ENCODE peak calls at places on chromosomes 1 and 21, in ten cellular contexts. One of them, this sample, is unnamed.

GRCh38 chr1:87061742-87062156 is 147.3 kb downstream of the HS2ST1 start:
- DNase-seq in nucleus accumbens: no peak
- DNase-seq in stimulated activated naive CD8-positive, alpha-beta T cell treated with anti-CD3 and anti-CD28 coated beads, Interleukin-15, Interleukin-2, amounts not matched to agents 100 U/mL and 50 U/mL, for 24 hours: no peak
- DNase-seq in NCI-H510A treated with DMSO at 0.1 percent for 48 hours: no peak
- DNase-seq in A549: no peak
- DNase-seq in fibroblast of the conjunctiva: peak
- DNase-seq in stimulated activated CD4-positive, alpha-beta T cell treated with anti-CD3 and anti-CD28 coated beads, Interleukin-12 subunit alpha, Interleukin-12 subunit beta, amount 100 ng/mL, for 4 hours: no peak
- DNase-seq in C1 segment of cervical spinal cord: no peak
- DNase-seq in activated CD8-positive, alpha-beta memory T cell treated with anti-CD3 and anti-CD28 coated beads, Interleukin-2, amount 50 U/mL, for 48 hours: no peak
- DNase-seq in MG63: no peak
- DNase-seq in this sample: no peak

GRCh38 chr1:7432102-7432895 is 338.8 kb upstream of the VAMP3 start:
- DNase-seq in nucleus accumbens: no peak
- DNase-seq in stimulated activated naive CD8-positive, alpha-beta T cell treated with anti-CD3 and anti-CD28 coated beads, Interleukin-15, Interleukin-2, amounts not matched to agents 100 U/mL and 50 U/mL, for 24 hours: no peak
- DNase-seq in NCI-H510A treated with DMSO at 0.1 percent for 48 hours: peak
- DNase-seq in A549: no peak
- DNase-seq in fibroblast of the conjunctiva: no peak
- DNase-seq in stimulated activated CD4-positive, alpha-beta T cell treated with anti-CD3 and anti-CD28 coated beads, Interleukin-12 subunit alpha, Interleukin-12 subunit beta, amount 100 ng/mL, for 4 hours: no peak
- DNase-seq in C1 segment of cervical spinal cord: no peak
- DNase-seq in activated CD8-positive, alpha-beta memory T cell treated with anti-CD3 and anti-CD28 coated beads, Interleukin-2, amount 50 U/mL, for 48 hours: no peak
- DNase-seq in MG63: no peak
- DNase-seq in this sample: no peak

GRCh38 chr1:26350343-26350700 is 3.6 kb downstream of the CRYBG2 start:
- DNase-seq in nucleus accumbens: no peak
- DNase-seq in stimulated activated naive CD8-positive, alpha-beta T cell treated with anti-CD3 and anti-CD28 coated beads, Interleukin-15, Interleukin-2, amounts not matched to agents 100 U/mL and 50 U/mL, for 24 hours: no peak
- DNase-seq in NCI-H510A treated with DMSO at 0.1 percent for 48 hours: no peak
- DNase-seq in A549: no peak
- DNase-seq in fibroblast of the conjunctiva: no peak
- DNase-seq in stimulated activated CD4-positive, alpha-beta T cell treated with anti-CD3 and anti-CD28 coated beads, Interleukin-12 subunit alpha, Interleukin-12 subunit beta, amount 100 ng/mL, for 4 hours: no peak
- DNase-seq in C1 segment of cervical spinal cord: no peak
- DNase-seq in activated CD8-positive, alpha-beta memory T cell treated with anti-CD3 and anti-CD28 coated beads, Interleukin-2, amount 50 U/mL, for 48 hours: no peak
- DNase-seq in MG63: no peak
- DNase-seq in this sample: no peak

GRCh38 chr1:77834771-77835334 is 53.6 kb upstream of the NEXN start:
- DNase-seq in nucleus accumbens: no peak
- DNase-seq in stimulated activated naive CD8-positive, alpha-beta T cell treated with anti-CD3 and anti-CD28 coated beads, Interleukin-15, Interleukin-2, amounts not matched to agents 100 U/mL and 50 U/mL, for 24 hours: no peak
- DNase-seq in NCI-H510A treated with DMSO at 0.1 percent for 48 hours: peak
- DNase-seq in A549: peak
- DNase-seq in fibroblast of the conjunctiva: peak
- DNase-seq in stimulated activated CD4-positive, alpha-beta T cell treated with anti-CD3 and anti-CD28 coated beads, Interleukin-12 subunit alpha, Interleukin-12 subunit beta, amount 100 ng/mL, for 4 hours: no peak
- DNase-seq in C1 segment of cervical spinal cord: no peak
- DNase-seq in activated CD8-positive, alpha-beta memory T cell treated with anti-CD3 and anti-CD28 coated beads, Interleukin-2, amount 50 U/mL, for 48 hours: no peak
- DNase-seq in MG63: peak
- DNase-seq in this sample: peak

GRCh38 chr1:194624833-194625232 is 1438.4 kb upstream of the B3GALT2 start:
- DNase-seq in nucleus accumbens: no peak
- DNase-seq in stimulated activated naive CD8-positive, alpha-beta T cell treated with anti-CD3 and anti-CD28 coated beads, Interleukin-15, Interleukin-2, amounts not matched to agents 100 U/mL and 50 U/mL, for 24 hours: no peak
- DNase-seq in NCI-H510A treated with DMSO at 0.1 percent for 48 hours: no peak
- DNase-seq in A549: no peak
- DNase-seq in fibroblast of the conjunctiva: no peak
- DNase-seq in stimulated activated CD4-positive, alpha-beta T cell treated with anti-CD3 and anti-CD28 coated beads, Interleukin-12 subunit alpha, Interleukin-12 subunit beta, amount 100 ng/mL, for 4 hours: no peak
- DNase-seq in C1 segment of cervical spinal cord: no peak
- DNase-seq in activated CD8-positive, alpha-beta memory T cell treated with anti-CD3 and anti-CD28 coated beads, Interleukin-2, amount 50 U/mL, for 48 hours: no peak
- DNase-seq in MG63: no peak
- DNase-seq in this sample: no peak

GRCh38 chr1:102942324-102942723 is 166.0 kb downstream of the COL11A1 start:
- DNase-seq in nucleus accumbens: no peak
- DNase-seq in stimulated activated naive CD8-positive, alpha-beta T cell treated with anti-CD3 and anti-CD28 coated beads, Interleukin-15, Interleukin-2, amounts not matched to agents 100 U/mL and 50 U/mL, for 24 hours: no peak
- DNase-seq in NCI-H510A treated with DMSO at 0.1 percent for 48 hours: no peak
- DNase-seq in A549: no peak
- DNase-seq in fibroblast of the conjunctiva: no peak
- DNase-seq in stimulated activated CD4-positive, alpha-beta T cell treated with anti-CD3 and anti-CD28 coated beads, Interleukin-12 subunit alpha, Interleukin-12 subunit beta, amount 100 ng/mL, for 4 hours: no peak
- DNase-seq in C1 segment of cervical spinal cord: no peak
- DNase-seq in activated CD8-positive, alpha-beta memory T cell treated with anti-CD3 and anti-CD28 coated beads, Interleukin-2, amount 50 U/mL, for 48 hours: no peak
- DNase-seq in MG63: no peak
- DNase-seq in this sample: no peak

GRCh38 chr1:202807926-202808757 is at the start of gene KDM5B:
- DNase-seq in nucleus accumbens: peak
- DNase-seq in stimulated activated naive CD8-positive, alpha-beta T cell treated with anti-CD3 and anti-CD28 coated beads, Interleukin-15, Interleukin-2, amounts not matched to agents 100 U/mL and 50 U/mL, for 24 hours: peak
- DNase-seq in NCI-H510A treated with DMSO at 0.1 percent for 48 hours: peak
- DNase-seq in A549: peak
- DNase-seq in fibroblast of the conjunctiva: peak
- DNase-seq in stimulated activated CD4-positive, alpha-beta T cell treated with anti-CD3 and anti-CD28 coated beads, Interleukin-12 subunit alpha, Interleukin-12 subunit beta, amount 100 ng/mL, for 4 hours: peak
- DNase-seq in C1 segment of cervical spinal cord: peak
- DNase-seq in activated CD8-positive, alpha-beta memory T cell treated with anti-CD3 and anti-CD28 coated beads, Interleukin-2, amount 50 U/mL, for 48 hours: peak
- DNase-seq in MG63: peak
- DNase-seq in this sample: peak

GRCh38 chr21:38712076-38712475 is 93.7 kb upstream of the ETS2 start:
- DNase-seq in nucleus accumbens: no peak
- DNase-seq in stimulated activated naive CD8-positive, alpha-beta T cell treated with anti-CD3 and anti-CD28 coated beads, Interleukin-15, Interleukin-2, amounts not matched to agents 100 U/mL and 50 U/mL, for 24 hours: no peak
- DNase-seq in NCI-H510A treated with DMSO at 0.1 percent for 48 hours: peak
- DNase-seq in A549: peak
- DNase-seq in fibroblast of the conjunctiva: peak
- DNase-seq in stimulated activated CD4-positive, alpha-beta T cell treated with anti-CD3 and anti-CD28 coated beads, Interleukin-12 subunit alpha, Interleukin-12 subunit beta, amount 100 ng/mL, for 4 hours: no peak
- DNase-seq in C1 segment of cervical spinal cord: no peak
- DNase-seq in activated CD8-positive, alpha-beta memory T cell treated with anti-CD3 and anti-CD28 coated beads, Interleukin-2, amount 50 U/mL, for 48 hours: no peak
- DNase-seq in MG63: peak
- DNase-seq in this sample: no peak